ENCODE peak calls at places on chromosomes 3 and 15, in seven cellular contexts. One of them, this sample, is unnamed.

GRCh38 chr3:9422712-9423424 is 25.5 kb downstream of the SETD5 start:
- DNase-seq in left ventricle myocardium inferior: peak; percentile 38
- DNase-seq in GM23248: peak; percentile 94
- DNase-seq in neuronal stem cell: peak; percentile 49
- DNase-seq in colonic mucosa: peak; percentile 94
- DNase-seq in DND-41: peak; percentile 37
- DNase-seq in astrocyte: peak; percentile 95
- DNase-seq in this sample: peak; percentile 24

GRCh38 chr3:57544181-57545125 is at the start of gene DNAH12:
- DNase-seq in left ventricle myocardium inferior: no peak
- DNase-seq in GM23248: peak; percentile 42
- DNase-seq in neuronal stem cell: peak; percentile 79
- DNase-seq in colonic mucosa: peak; percentile 55
- DNase-seq in DND-41: no peak
- DNase-seq in astrocyte: peak; percentile 47
- DNase-seq in this sample: no peak

GRCh38 chr15:40845036-40845435 is 1.2 kb downstream of the SPINT1 start:
- DNase-seq in left ventricle myocardium inferior: no peak
- DNase-seq in GM23248: no peak
- DNase-seq in neuronal stem cell: no peak
- DNase-seq in colonic mucosa: no peak
- DNase-seq in DND-41: no peak
- DNase-seq in astrocyte: no peak
- DNase-seq in this sample: no peak

GRCh38 chr3:5188419-5189405 is 1.2 kb downstream of the EDEM1 start:
- DNase-seq in left ventricle myocardium inferior: no peak
- DNase-seq in GM23248: peak; percentile 64
- DNase-seq in neuronal stem cell: peak; percentile 15
- DNase-seq in colonic mucosa: peak; percentile 65
- DNase-seq in DND-41: peak; percentile 79
- DNase-seq in astrocyte: no peak
- DNase-seq in this sample: peak; percentile 72

GRCh38 chr15:65979316-65979715 is 110.0 kb downstream of the RAB11A start:
- DNase-seq in left ventricle myocardium inferior: no peak
- DNase-seq in GM23248: peak; percentile 12
- DNase-seq in neuronal stem cell: no peak
- DNase-seq in colonic mucosa: no peak
- DNase-seq in DND-41: no peak
- DNase-seq in astrocyte: no peak
- DNase-seq in this sample: no peak

GRCh38 chr3:11582123-11582968 is 61.4 kb downstream of the VGLL4 start:
- DNase-seq in left ventricle myocardium inferior: peak; percentile 67
- DNase-seq in GM23248: peak; percentile 91
- DNase-seq in neuronal stem cell: no peak
- DNase-seq in colonic mucosa: peak; percentile 81
- DNase-seq in DND-41: peak; percentile 58
- DNase-seq in astrocyte: peak; percentile 90
- DNase-seq in this sample: peak; percentile 18

GRCh38 chr3:125186261-125186770 is 26.2 kb downstream of the SLC12A8 start:
- DNase-seq in left ventricle myocardium inferior: no peak
- DNase-seq in GM23248: peak; percentile 67
- DNase-seq in neuronal stem cell: no peak
- DNase-seq in colonic mucosa: no peak
- DNase-seq in DND-41: no peak
- DNase-seq in astrocyte: peak; percentile 49
- DNase-seq in this sample: no peak

GRCh38 chr3:184155644-184156521 is 706 bp downstream of the DVL3 start:
- DNase-seq in left ventricle myocardium inferior: no peak
- DNase-seq in GM23248: peak; percentile 76
- DNase-seq in neuronal stem cell: no peak
- DNase-seq in colonic mucosa: peak; percentile 50
- DNase-seq in DND-41: peak; percentile 52
- DNase-seq in astrocyte: no peak
- DNase-seq in this sample: peak; percentile 57

GRCh38 chr3:53744351-53744750 is 101.9 kb downstream of the CHDH start:
- DNase-seq in left ventricle myocardium inferior: no peak
- DNase-seq in GM23248: no peak
- DNase-seq in neuronal stem cell: no peak
- DNase-seq in colonic mucosa: peak; percentile 54
- DNase-seq in DND-41: peak; percentile 8
- DNase-seq in astrocyte: no peak
- DNase-seq in this sample: no peak

GRCh38 chr3:136277115-136277514 is 27.0 kb downstream of the PCCB start:
- DNase-seq in left ventricle myocardium inferior: no peak
- DNase-seq in GM23248: no peak
- DNase-seq in neuronal stem cell: no peak
- DNase-seq in colonic mucosa: no peak
- DNase-seq in DND-41: no peak
- DNase-seq in astrocyte: no peak
- DNase-seq in this sample: no peak

GRCh38 chr15:101710806-101711205 is 13.5 kb downstream of the TARS3 start:
- DNase-seq in left ventricle myocardium inferior: no peak
- DNase-seq in GM23248: peak; percentile 70
- DNase-seq in neuronal stem cell: no peak
- DNase-seq in colonic mucosa: no peak
- DNase-seq in DND-41: no peak
- DNase-seq in astrocyte: peak; percentile 65
- DNase-seq in this sample: no peak

GRCh38 chr3:72310028-72310987 is 525.4 kb upstream of the PROK2 start:
- DNase-seq in left ventricle myocardium inferior: peak; percentile 45
- DNase-seq in GM23248: peak; percentile 87
- DNase-seq in neuronal stem cell: no peak
- DNase-seq in colonic mucosa: peak; percentile 60
- DNase-seq in DND-41: no peak
- DNase-seq in astrocyte: peak; percentile 53
- DNase-seq in this sample: peak; percentile 28

GRCh38 chr3:174891524-174892203 is 32.5 kb downstream of the NAALADL2 start:
- DNase-seq in left ventricle myocardium inferior: no peak
- DNase-seq in GM23248: no peak
- DNase-seq in neuronal stem cell: no peak
- DNase-seq in colonic mucosa: no peak
- DNase-seq in DND-41: no peak
- DNase-seq in astrocyte: no peak
- DNase-seq in this sample: no peak

GRCh38 chr3:178195824-178196223 is 340.4 kb upstream of the KCNMB2 start:
- DNase-seq in left ventricle myocardium inferior: no peak
- DNase-seq in GM23248: peak; percentile 84
- DNase-seq in neuronal stem cell: no peak
- DNase-seq in colonic mucosa: no peak
- DNase-seq in DND-41: no peak
- DNase-seq in astrocyte: peak; percentile 82
- DNase-seq in this sample: no peak

GRCh38 chr15:29825205-29825604 is 2.9 kb upstream of the TJP1 start:
- DNase-seq in left ventricle myocardium inferior: no peak
- DNase-seq in GM23248: no peak
- DNase-seq in neuronal stem cell: no peak
- DNase-seq in colonic mucosa: no peak
- DNase-seq in DND-41: peak; percentile 37
- DNase-seq in astrocyte: peak; percentile 58
- DNase-seq in this sample: peak; percentile 85

GRCh38 chr3:128936341-128936740 is 56.9 kb downstream of the ACAD9 start:
- DNase-seq in left ventricle myocardium inferior: no peak
- DNase-seq in GM23248: no peak
- DNase-seq in neuronal stem cell: no peak
- DNase-seq in colonic mucosa: no peak
- DNase-seq in DND-41: no peak
- DNase-seq in astrocyte: no peak
- DNase-seq in this sample: no peak

GRCh38 chr3:14290631-14291385 is 111.6 kb upstream of the SLC6A6 start:
- DNase-seq in left ventricle myocardium inferior: no peak
- DNase-seq in GM23248: no peak
- DNase-seq in neuronal stem cell: no peak
- DNase-seq in colonic mucosa: peak; percentile 57
- DNase-seq in DND-41: no peak
- DNase-seq in astrocyte: no peak
- DNase-seq in this sample: no peak

GRCh38 chr3:98722389-98722788 is 40.8 kb upstream of the ST3GAL6 start:
- DNase-seq in left ventricle myocardium inferior: no peak
- DNase-seq in GM23248: no peak
- DNase-seq in neuronal stem cell: no peak
- DNase-seq in colonic mucosa: no peak
- DNase-seq in DND-41: no peak
- DNase-seq in astrocyte: no peak
- DNase-seq in this sample: no peak

GRCh38 chr3:172099495-172099808 is 60.1 kb downstream of the FNDC3B start:
- DNase-seq in left ventricle myocardium inferior: no peak
- DNase-seq in GM23248: no peak
- DNase-seq in neuronal stem cell: no peak
- DNase-seq in colonic mucosa: no peak
- DNase-seq in DND-41: no peak
- DNase-seq in astrocyte: no peak
- DNase-seq in this sample: no peak

GRCh38 chr3:172102123-172102882 is 62.9 kb downstream of the FNDC3B start:
- DNase-seq in left ventricle myocardium inferior: no peak
- DNase-seq in GM23248: no peak
- DNase-seq in neuronal stem cell: no peak
- DNase-seq in colonic mucosa: peak; percentile 43
- DNase-seq in DND-41: peak; percentile 50
- DNase-seq in astrocyte: no peak
- DNase-seq in this sample: peak; percentile 62

GRCh38 chr3:172102883-172103310 is 63.5 kb downstream of the FNDC3B start:
- DNase-seq in left ventricle myocardium inferior: no peak
- DNase-seq in GM23248: no peak
- DNase-seq in neuronal stem cell: no peak
- DNase-seq in colonic mucosa: no peak
- DNase-seq in DND-41: no peak
- DNase-seq in astrocyte: no peak
- DNase-seq in this sample: no peak

GRCh38 chr3:172100482-172100881 is 61.1 kb downstream of the FNDC3B start:
- DNase-seq in left ventricle myocardium inferior: no peak
- DNase-seq in GM23248: no peak
- DNase-seq in neuronal stem cell: no peak
- DNase-seq in colonic mucosa: no peak
- DNase-seq in DND-41: no peak
- DNase-seq in astrocyte: no peak
- DNase-seq in this sample: no peak

GRCh38 chr3:172101107-172101506 is 61.7 kb downstream of the FNDC3B start:
- DNase-seq in left ventricle myocardium inferior: no peak
- DNase-seq in GM23248: no peak
- DNase-seq in neuronal stem cell: no peak
- DNase-seq in colonic mucosa: no peak
- DNase-seq in DND-41: no peak
- DNase-seq in astrocyte: no peak
- DNase-seq in this sample: peak; percentile 27
- H3K27ac ChIP-seq in left ventricle myocardium inferior: no peak overlapping the region
- H3K27ac ChIP-seq in GM23248: no peak overlapping the region
- H3K27ac ChIP-seq in neuronal stem cell: no peak overlapping the region
- H3K27ac ChIP-seq in colonic mucosa: no peak overlapping the region
- H3K27ac ChIP-seq in DND-41: no peak overlapping the region
- H3K27ac ChIP-seq in astrocyte: no peak overlapping the region
- H3K27ac ChIP-seq in this sample: peak overlapping the region; percentile 19

DNA sequence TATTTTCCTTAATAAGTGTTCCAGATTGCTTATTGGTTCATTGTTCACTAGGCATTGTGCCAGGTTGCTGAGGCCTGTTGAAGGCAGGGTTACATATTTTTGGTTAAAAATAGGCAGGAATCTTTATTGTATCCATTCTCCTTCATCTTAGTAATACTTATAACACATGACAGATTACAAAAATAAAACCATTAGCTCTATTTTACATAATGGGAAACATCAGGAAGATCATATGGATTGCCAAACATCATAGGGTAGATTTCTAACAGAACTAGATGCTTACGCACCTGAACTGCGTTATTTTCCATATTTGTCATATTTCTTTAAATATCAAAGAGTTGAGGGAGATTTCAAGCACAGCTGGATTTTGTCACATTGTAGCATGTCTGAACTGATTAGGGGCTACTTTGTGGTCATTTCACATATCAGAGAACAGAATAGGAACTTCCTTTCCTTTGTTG is 462.9 kb upstream of the SGO1 start:
- DNase-seq in left ventricle myocardium inferior: no peak
- DNase-seq in GM23248: peak; percentile 39
- DNase-seq in neuronal stem cell: no peak
- DNase-seq in colonic mucosa: no peak
- DNase-seq in DND-41: no peak
- DNase-seq in astrocyte: peak; percentile 83
- DNase-seq in this sample: no peak
- H3K9me3 ChIP-seq in left ventricle myocardium inferior: no peaks in the 10 kb centered on the region
- H3K9me3 ChIP-seq in GM23248: no peaks in the 10 kb centered on the region
- H3K9me3 ChIP-seq in neuronal stem cell: no peaks in the 10 kb centered on the region
- H3K9me3 ChIP-seq in colonic mucosa: no peaks in the 10 kb centered on the region
- H3K9me3 ChIP-seq in DND-41: no peaks in the 10 kb centered on the region
- H3K9me3 ChIP-seq in astrocyte: no peaks in the 10 kb centered on the region
- H3K9me3 ChIP-seq in this sample: no peaks in the 10 kb centered on the region

DNA sequence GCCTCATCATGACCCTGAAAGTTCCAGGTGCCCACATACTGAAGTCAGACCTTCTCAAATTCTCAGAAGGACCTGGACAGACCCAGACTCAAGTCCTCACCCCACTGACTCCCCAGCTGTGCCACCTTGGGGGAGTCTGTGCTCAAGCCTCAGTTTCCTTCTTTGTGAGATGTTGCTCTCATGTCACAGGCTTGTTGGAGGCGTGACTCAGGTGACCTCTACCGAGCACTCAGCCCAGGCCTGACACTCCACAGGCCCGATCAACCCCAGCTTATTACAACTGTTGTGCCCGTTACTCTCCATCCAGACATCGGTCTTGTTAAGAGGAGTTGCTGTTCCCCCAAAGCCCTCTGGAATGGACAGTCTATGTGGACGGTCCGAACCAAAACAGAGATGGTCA is 276.1 kb upstream of the LYSMD4 start:
- DNase-seq in left ventricle myocardium inferior: no peak
- DNase-seq in GM23248: no peak
- DNase-seq in neuronal stem cell: no peak
- DNase-seq in colonic mucosa: no peak
- DNase-seq in DND-41: no peak
- DNase-seq in astrocyte: no peak
- DNase-seq in this sample: no peak
- H3K27ac ChIP-seq in left ventricle myocardium inferior: no peak overlapping the region
- H3K27ac ChIP-seq in GM23248: no peak overlapping the region
- H3K27ac ChIP-seq in neuronal stem cell: no peak overlapping the region
- H3K27ac ChIP-seq in colonic mucosa: no peak overlapping the region
- H3K27ac ChIP-seq in DND-41: no peak overlapping the region
- H3K27ac ChIP-seq in astrocyte: no peak overlapping the region
- H3K27ac ChIP-seq in this sample: no peak overlapping the region

GRCh38 chr15:27934782-27935181 is 164.3 kb downstream of the OCA2 start:
- DNase-seq in left ventricle myocardium inferior: no peak
- DNase-seq in GM23248: no peak
- DNase-seq in neuronal stem cell: no peak
- DNase-seq in colonic mucosa: no peak
- DNase-seq in DND-41: no peak
- DNase-seq in astrocyte: no peak
- DNase-seq in this sample: no peak

GRCh38 chr15:27935328-27935727 is 163.8 kb downstream of the OCA2 start:
- DNase-seq in left ventricle myocardium inferior: no peak
- DNase-seq in GM23248: no peak
- DNase-seq in neuronal stem cell: no peak
- DNase-seq in colonic mucosa: no peak
- DNase-seq in DND-41: no peak
- DNase-seq in astrocyte: no peak
- DNase-seq in this sample: no peak

GRCh38 chr15:27932600-27932999 is 166.5 kb downstream of the OCA2 start:
- DNase-seq in left ventricle myocardium inferior: no peak
- DNase-seq in GM23248: no peak
- DNase-seq in neuronal stem cell: no peak
- DNase-seq in colonic mucosa: no peak
- DNase-seq in DND-41: no peak
- DNase-seq in astrocyte: no peak
- DNase-seq in this sample: no peak

GRCh38 chr15:27937873-27938272 is 161.2 kb downstream of the OCA2 start:
- DNase-seq in left ventricle myocardium inferior: no peak
- DNase-seq in GM23248: peak; percentile 6
- DNase-seq in neuronal stem cell: no peak
- DNase-seq in colonic mucosa: no peak
- DNase-seq in DND-41: no peak
- DNase-seq in astrocyte: peak; percentile 40
- DNase-seq in this sample: no peak

GRCh38 chr15:27933562-27933961 is 165.6 kb downstream of the OCA2 start:
- DNase-seq in left ventricle myocardium inferior: no peak
- DNase-seq in GM23248: no peak
- DNase-seq in neuronal stem cell: no peak
- DNase-seq in colonic mucosa: no peak
- DNase-seq in DND-41: no peak
- DNase-seq in astrocyte: no peak
- DNase-seq in this sample: no peak
- H3K9me3 ChIP-seq in left ventricle myocardium inferior: peaks cover 35% of the 10 kb centered on the region
- H3K9me3 ChIP-seq in GM23248: no peaks in the 10 kb centered on the region
- H3K9me3 ChIP-seq in neuronal stem cell: no peaks in the 10 kb centered on the region
- H3K9me3 ChIP-seq in colonic mucosa: no peaks in the 10 kb centered on the region
- H3K9me3 ChIP-seq in DND-41: no peaks in the 10 kb centered on the region
- H3K9me3 ChIP-seq in astrocyte: peaks cover 7% of the 10 kb centered on the region
- H3K9me3 ChIP-seq in this sample: peaks cover 9% of the 10 kb centered on the region

This sample was measured in naive thymus-derived CD4-positive, alpha-beta T cell.